ENCODE peak calls at places on chromosomes 6 and 20, in six cellular contexts. N is right lobe of liver, V is heart right ventricle, P is GM23248, O is MM.1S, U is GM23338. C is an unnamed sample. For H3K4me1, the result is how much of the 10 kb centered on the place peaks cover.

GRCh38 chr20:60053125-60053812 is 95.0 kb downstream of the CDH26 start:
- DNase-seq in N (no peak), V (no peak), O (no peak), P (no peak), U (no peak), C (peak)

GRCh38 chr6:131683479-131683878 is 17.7 kb downstream of the OR2A4 start:
- DNase-seq in N (no peak), U (no peak), P (no peak), V (no peak), O (no peak), C (no peak)

GRCh38 chr20:37007898-37008649 is 56.6 kb upstream of the SAMHD1 start:
- DNase-seq in U (no peak), O (peak), P (peak), N (no peak), V (no peak), C (no peak)

GRCh38 chr6:33320315-33321181 is 3.0 kb upstream of the ZBTB22 start:
- DNase-seq in U (peak), P (peak), O (no peak), V (peak), N (peak), C (no peak)

GRCh38 chr20:10332656-10333421 is 101.2 kb downstream of the MKKS start:
- DNase-seq in N (no peak), V (no peak), U (no peak), P (no peak), O (no peak), C (no peak)

GRCh38 chr20:12383770-12384304 is 466.1 kb downstream of the BTBD3 start:
- DNase-seq in U (no peak), N (no peak), V (no peak), P (no peak), O (no peak), C (no peak)

GRCh38 chr6:125549202-125549884 is 200.1 kb upstream of the HEY2 start:
- DNase-seq in P (no peak), V (no peak), N (no peak), U (no peak), O (no peak), C (no peak)

GRCh38 chr20:57627972-57628650 is 7.9 kb upstream of the ZBP1 start:
- DNase-seq in V (no peak), O (peak), P (peak), U (no peak), N (no peak), C (no peak)

GRCh38 chr6:65182681-65183080 is 524.3 kb downstream of the EYS start:
- DNase-seq in N (no peak), O (no peak), V (no peak), U (no peak), P (no peak), C (no peak)

GRCh38 chr20:25198663-25199363 is 3.3 kb downstream of the ENTPD6 start:
- DNase-seq in N (no peak), O (no peak), P (peak), V (no peak), U (no peak), C (no peak)

GRCh38 chr6:122733259-122733658 is 46.3 kb upstream of the FABP7 start:
- DNase-seq in O (no peak), U (no peak), P (no peak), N (no peak), V (no peak), C (no peak)

GRCh38 chr6:132298344-132298949 is 102.8 kb downstream of the MOXD1 start:
- DNase-seq in N (no peak), P (peak), O (peak), U (peak), V (no peak), C (peak)

GRCh38 chr20:37522258-37523011 is 1.4 kb downstream of the NNAT start:
- DNase-seq in U (peak), V (peak), N (no peak), O (no peak), P (no peak), C (peak)

GRCh38 chr20:37406010-37406998 is 60.4 kb downstream of the SRC start:
- DNase-seq in O (peak), P (peak), N (no peak), U (peak), V (peak), C (no peak)

GRCh38 chr20:60316759-60317158 is 358.5 kb downstream of the CDH26 start:
- DNase-seq in U (no peak), P (no peak), N (no peak), V (no peak), O (no peak), C (no peak)

GRCh38 chr6:34189806-34190503 is 44.1 kb upstream of the GRM4 start:
- DNase-seq in P (no peak), N (no peak), V (no peak), U (no peak), O (no peak), C (no peak)

GRCh38 chr20:32569380-32570305 is 15.5 kb downstream of the NOL4L start:
- DNase-seq in V (no peak), P (no peak), O (no peak), U (no peak), N (no peak), C (no peak)

GRCh38 chr20:21182832-21183563 is 57.1 kb downstream of the KIZ start:
- DNase-seq in U (no peak), V (no peak), P (peak), N (no peak), O (no peak), C (no peak)

DNA sequence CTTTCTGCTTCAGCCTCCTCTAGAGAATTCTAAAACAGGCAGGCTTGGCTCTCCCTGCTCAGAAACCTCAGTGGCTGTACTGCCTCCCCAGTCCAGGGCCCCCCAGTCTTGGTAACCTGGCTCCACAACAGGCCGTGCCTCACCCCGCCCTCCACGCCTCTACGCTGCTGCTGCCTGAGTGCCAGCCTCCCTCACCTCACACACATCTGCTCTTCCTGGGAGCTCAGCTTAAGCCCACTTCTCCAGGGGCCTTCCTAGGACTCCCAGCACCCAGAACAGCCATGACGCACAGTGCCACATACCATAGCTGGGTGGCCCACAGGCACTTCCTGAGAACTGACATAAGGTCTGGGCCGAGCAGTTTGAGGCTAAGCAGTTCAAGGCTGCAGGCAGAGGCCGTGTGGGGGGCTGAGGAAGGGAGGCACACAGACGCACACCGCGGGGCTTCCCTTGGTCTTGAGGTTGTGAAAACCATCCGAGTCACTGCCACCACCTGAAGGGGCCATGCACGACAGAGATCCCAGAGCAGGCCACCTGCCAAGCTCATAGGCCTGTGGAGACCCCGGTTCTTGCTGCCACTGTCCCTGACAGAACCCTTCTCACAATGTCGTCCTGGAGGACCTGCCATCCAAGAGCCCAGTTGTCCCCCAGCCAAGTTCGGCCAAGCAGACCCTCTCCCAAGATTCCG is 42.6 kb downstream of the DSTN start:
- DNase-seq in O (no peak), P (peak), N (no peak), U (peak), V (no peak), C (no peak)
- H3K4me1 ChIP-seq in O (under half), P (under half), N (under half), U (under half), V (half or more), C (under half)

GRCh38 chr6:149362289-149362688 is 37.8 kb upstream of the SUMO4 start:
- DNase-seq in V (no peak), U (no peak), O (no peak), P (no peak), N (no peak), C (no peak)
- H3K4me1 ChIP-seq in V (under half), U (under half), O (under half), P (under half), N (under half), C (under half)

GRCh38 chr6:136284909-136285308 is 4.7 kb downstream of the BCLAF1 start:
- DNase-seq in O (no peak), P (peak), U (peak), V (no peak), N (no peak), C (no peak)
- H3K4me1 ChIP-seq in O (under half), P (half or more), U (under half), V (half or more), N (under half), C (under half)

DNA sequence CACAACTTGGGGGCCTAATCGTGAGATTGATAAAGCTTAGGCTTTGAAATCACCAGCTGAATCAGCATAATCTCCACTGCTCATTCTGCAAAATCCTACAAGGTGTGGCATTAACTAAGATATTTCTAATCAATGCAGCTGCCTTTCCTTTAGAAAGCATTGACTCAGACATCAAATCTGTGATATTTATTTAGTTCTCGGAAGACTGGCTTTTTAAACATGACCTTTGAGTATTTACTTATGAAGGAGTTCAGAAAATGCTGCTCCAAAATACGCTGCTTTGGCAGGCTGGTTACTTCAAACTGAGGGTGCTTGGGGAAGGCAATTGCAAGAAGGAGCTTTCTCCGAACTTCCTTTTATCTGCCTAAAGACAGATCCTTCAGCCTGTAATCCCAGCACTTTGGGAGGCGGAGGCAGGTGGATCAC is 23.7 kb upstream of the FUCA2 start:
- DNase-seq in P (no peak), N (no peak), U (no peak), V (no peak), O (no peak), C (no peak)
- H3K4me1 ChIP-seq in P (under half), N (under half), U (under half), V (under half), O (under half), C (under half)

DNA sequence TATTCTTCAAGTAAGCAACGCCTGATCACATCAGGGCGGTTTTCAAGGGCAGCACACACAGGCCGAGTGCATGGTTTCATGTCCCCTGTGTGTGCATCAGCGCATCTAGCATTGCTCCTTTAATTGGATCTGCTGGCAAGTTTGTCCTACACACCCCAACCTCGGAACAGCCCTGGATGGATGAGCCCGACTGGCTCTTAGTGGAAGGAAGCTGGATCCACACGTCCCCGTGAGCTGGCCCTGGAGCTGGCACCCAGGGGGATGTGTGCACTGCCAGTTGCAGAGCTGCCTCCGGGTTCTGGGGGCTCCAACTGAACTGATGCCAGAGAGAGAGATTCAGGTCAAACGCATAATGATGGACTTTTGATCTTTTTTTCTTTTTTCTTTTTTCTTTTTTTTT is 39.2 kb upstream of the QKI start:
- DNase-seq in P (no peak), O (no peak), V (no peak), N (no peak), U (no peak), C (no peak)
- H3K4me1 ChIP-seq in P (under half), O (under half), V (under half), N (under half), U (under half), C (under half)

GRCh38 chr6:157898640-157899039 is 75.6 kb downstream of the SNX9 start:
- DNase-seq in P (no peak), N (no peak), V (no peak), U (no peak), O (no peak), C (no peak)

GRCh38 chr6:157896931-157897330 is 73.9 kb downstream of the SNX9 start:
- DNase-seq in N (no peak), U (no peak), P (no peak), O (no peak), V (no peak), C (no peak)

GRCh38 chr6:157893238-157893637 is 70.2 kb downstream of the SNX9 start:
- DNase-seq in P (no peak), O (no peak), N (no peak), U (no peak), V (no peak), C (no peak)

GRCh38 chr6:157895585-157895984 is 72.5 kb downstream of the SNX9 start:
- DNase-seq in N (no peak), V (no peak), O (no peak), P (no peak), U (no peak), C (no peak)

DNA sequence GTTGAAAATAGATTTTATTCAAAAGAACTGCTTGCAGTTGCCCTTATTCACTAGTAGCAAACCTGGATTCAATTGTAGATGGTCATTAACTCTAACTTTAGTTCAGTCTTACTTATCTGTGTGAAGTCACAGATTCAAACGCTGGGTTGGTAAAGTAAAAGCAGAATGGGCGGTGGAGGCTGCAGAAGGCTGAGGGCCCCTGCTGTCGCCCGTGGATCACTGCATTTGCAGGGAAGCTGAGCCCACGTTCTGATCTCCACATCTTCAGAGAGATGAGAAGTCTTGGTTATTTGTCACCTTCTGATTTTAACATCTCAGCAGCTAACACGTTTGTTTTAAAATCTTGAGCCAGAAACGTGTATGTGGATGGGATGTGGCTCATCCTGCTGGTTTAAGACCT is 75.1 kb downstream of the SNX9 start:
- DNase-seq in U (no peak), V (no peak), N (no peak), O (no peak), P (no peak), C (no peak)
- H3K4me1 ChIP-seq in U (under half), V (under half), N (under half), O (under half), P (under half), C (under half)

GRCh38 chr20:1121439-1121838 is 3.0 kb downstream of the PSMF1 start:
- DNase-seq in V (no peak), P (no peak), U (no peak), O (no peak), N (no peak), C (no peak)

GRCh38 chr20:1119524-1119923 is 1.1 kb downstream of the PSMF1 start:
- DNase-seq in V (no peak), N (no peak), P (no peak), O (no peak), U (no peak), C (no peak)

GRCh38 chr20:1124416-1124815 is 6.0 kb downstream of the PSMF1 start:
- DNase-seq in P (no peak), N (no peak), V (no peak), U (no peak), O (no peak), C (no peak)

GRCh38 chr20:1125266-1125665 is 6.9 kb downstream of the PSMF1 start:
- DNase-seq in V (no peak), N (no peak), O (no peak), P (no peak), U (no peak), C (no peak)

DNA sequence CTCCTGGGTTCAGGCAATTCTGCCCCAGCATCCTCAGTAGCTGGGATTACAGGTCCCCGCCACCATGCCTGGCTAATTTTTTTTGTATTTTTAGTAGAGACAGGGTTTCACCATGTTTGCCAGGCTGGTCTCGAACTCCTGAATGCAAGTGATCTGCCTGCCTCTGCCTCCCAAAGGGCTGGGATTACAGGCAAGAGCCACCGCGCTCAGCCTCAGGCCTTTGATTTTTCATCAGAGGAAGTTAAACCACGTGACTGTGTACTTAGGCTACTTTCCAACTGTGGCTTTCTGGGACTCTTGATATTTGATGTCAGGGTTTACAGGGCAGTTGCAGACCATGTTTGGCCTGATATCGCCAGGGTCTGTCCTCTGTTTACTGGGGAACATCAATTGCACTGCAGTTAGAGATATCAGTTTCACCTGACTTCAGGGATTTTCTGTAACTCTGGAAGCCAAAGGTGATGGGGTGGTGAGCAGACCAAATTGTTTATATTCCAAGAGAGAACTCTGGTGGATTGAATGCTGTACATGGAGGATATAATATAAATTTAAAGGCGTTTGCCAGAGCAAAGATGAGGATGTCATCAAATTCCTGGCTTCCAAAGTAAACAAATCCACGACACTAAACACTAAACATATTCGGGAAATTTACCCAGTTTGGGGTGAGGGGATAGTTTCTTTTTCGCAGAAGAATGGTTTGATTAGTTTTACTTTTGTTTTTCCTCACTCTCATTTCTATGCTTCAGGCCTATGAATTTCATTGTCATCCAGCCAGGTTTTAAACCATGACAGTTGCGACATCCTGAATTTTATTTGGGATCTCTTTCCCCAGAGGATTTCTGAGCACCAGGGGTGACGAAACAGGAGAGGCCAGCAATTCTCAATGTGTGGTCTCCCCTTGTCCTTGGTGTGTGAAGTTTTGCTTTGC is 4.2 kb downstream of the PSMF1 start:
- DNase-seq in O (no peak), V (peak), U (no peak), N (peak), P (peak), C (peak)
- H3K4me1 ChIP-seq in O (under half), V (half or more), U (under half), N (under half), P (under half), C (under half)

DNA sequence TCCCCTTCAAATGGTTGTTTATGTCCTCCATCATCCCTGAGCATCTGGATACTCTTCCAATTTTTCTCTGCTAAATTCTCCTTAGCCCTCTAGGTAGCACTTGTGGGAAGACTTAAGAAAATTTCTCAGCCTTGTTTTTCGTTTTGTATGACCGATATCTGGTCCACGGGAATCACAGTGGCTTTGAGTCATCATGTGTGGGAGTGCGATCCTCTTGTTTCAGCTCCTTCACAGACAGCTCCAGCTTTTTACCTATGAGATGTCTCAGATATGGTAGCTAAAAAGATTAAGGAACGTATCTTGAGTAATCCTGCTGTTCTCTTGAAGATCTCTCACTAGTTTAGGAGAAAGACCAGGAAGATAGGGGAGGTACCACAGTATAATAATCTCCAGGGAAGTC is 196.1 kb downstream of the GRM1 start:
- DNase-seq in U (no peak), O (no peak), N (no peak), P (no peak), V (no peak), C (no peak)
- H3K4me1 ChIP-seq in U (under half), O (under half), N (under half), P (under half), V (under half), C (under half)

C was measured in prostate gland.